ENCODE peak calls at places on chromosomes 1 and 21, in four cellular contexts. One of them, this sample, is unnamed.

GRCh38 chr1:223204424-223204823 is 61.4 kb upstream of the TLR5 start:
- DNase-seq in SK-N-SH: no peak
- DNase-seq in WTC11: no peak
- DNase-seq in HepG2: no peak
- DNase-seq in this sample: no peak

GRCh38 chr1:158509471-158510161 is 37.6 kb downstream of the OR10R2 start:
- DNase-seq in SK-N-SH: no peak
- DNase-seq in WTC11: no peak
- DNase-seq in HepG2: no peak
- DNase-seq in this sample: no peak

GRCh38 chr1:97499667-97500066 is 421.2 kb downstream of the DPYD start:
- DNase-seq in SK-N-SH: no peak
- DNase-seq in WTC11: no peak
- DNase-seq in HepG2: no peak
- DNase-seq in this sample: no peak

GRCh38 chr1:208842442-208842841 is 598.3 kb upstream of the PLXNA2 start:
- DNase-seq in SK-N-SH: no peak
- DNase-seq in WTC11: no peak
- DNase-seq in HepG2: no peak
- DNase-seq in this sample: no peak

GRCh38 chr1:154551474-154551873 is 7.0 kb downstream of the UBE2Q1 start:
- DNase-seq in SK-N-SH: no peak
- DNase-seq in WTC11: no peak
- DNase-seq in HepG2: no peak
- DNase-seq in this sample: no peak

GRCh38 chr21:43297989-43298388 is 128.9 kb downstream of the SIK1 start:
- DNase-seq in SK-N-SH: no peak
- DNase-seq in WTC11: no peak
- DNase-seq in HepG2: no peak
- DNase-seq in this sample: no peak

GRCh38 chr1:65235867-65236805 is 73.2 kb upstream of the DNAJC6 start:
- DNase-seq in SK-N-SH: peak
- DNase-seq in WTC11: no peak
- DNase-seq in HepG2: peak
- DNase-seq in this sample: peak

GRCh38 chr1:244456586-244456985 is 4.5 kb upstream of the CATSPERE start:
- DNase-seq in SK-N-SH: peak
- DNase-seq in WTC11: no peak
- DNase-seq in HepG2: no peak
- DNase-seq in this sample: peak

GRCh38 chr1:210263963-210264362 is 31.4 kb downstream of the SERTAD4 start:
- DNase-seq in SK-N-SH: no peak
- DNase-seq in WTC11: no peak
- DNase-seq in HepG2: no peak
- DNase-seq in this sample: no peak

GRCh38 chr1:172154571-172154970 is 265.9 kb upstream of the C1orf105 start:
- DNase-seq in SK-N-SH: no peak
- DNase-seq in WTC11: no peak
- DNase-seq in HepG2: no peak
- DNase-seq in this sample: no peak

GRCh38 chr1:163807331-163807730 is 485.6 kb downstream of the NUF2 start:
- DNase-seq in SK-N-SH: no peak
- DNase-seq in WTC11: no peak
- DNase-seq in HepG2: no peak
- DNase-seq in this sample: no peak

GRCh38 chr21:39258207-39258606 is 55.2 kb downstream of the BRWD1 start:
- DNase-seq in SK-N-SH: no peak
- DNase-seq in WTC11: no peak
- DNase-seq in HepG2: no peak
- DNase-seq in this sample: no peak

GRCh38 chr1:19373206-19374126 is 61.3 kb downstream of the SLC66A1 start:
- DNase-seq in SK-N-SH: no peak
- DNase-seq in WTC11: no peak
- DNase-seq in HepG2: no peak
- DNase-seq in this sample: no peak

GRCh38 chr1:2391034-2391384 is 345 bp downstream of the MORN1 start:
- DNase-seq in SK-N-SH: peak
- DNase-seq in WTC11: peak
- DNase-seq in HepG2: no peak
- DNase-seq in this sample: peak

GRCh38 chr1:22850681-22851080 is 122.0 kb downstream of the LACTBL1 start:
- DNase-seq in SK-N-SH: peak
- DNase-seq in WTC11: no peak
- DNase-seq in HepG2: no peak
- DNase-seq in this sample: no peak

GRCh38 chr1:179124866-179125265 is 43.0 kb downstream of the TOR3A start:
- DNase-seq in SK-N-SH: no peak
- DNase-seq in WTC11: no peak
- DNase-seq in HepG2: no peak
- DNase-seq in this sample: no peak

GRCh38 chr1:21937034-21937371 is at the start of gene HSPG2:
- DNase-seq in SK-N-SH: no peak
- DNase-seq in WTC11: no peak
- DNase-seq in HepG2: no peak
- DNase-seq in this sample: peak

GRCh38 chr21:45041351-45041805 is 33.0 kb upstream of the ADARB1 start:
- DNase-seq in SK-N-SH: no peak
- DNase-seq in WTC11: no peak
- DNase-seq in HepG2: no peak
- DNase-seq in this sample: no peak

GRCh38 chr1:33715195-33715811 is 148.6 kb upstream of the HMGB4 start:
- DNase-seq in SK-N-SH: no peak
- DNase-seq in WTC11: no peak
- DNase-seq in HepG2: no peak
- DNase-seq in this sample: no peak

GRCh38 chr1:202810615-202811295 is at the start of gene PCAT6:
- DNase-seq in SK-N-SH: peak
- DNase-seq in WTC11: peak
- DNase-seq in HepG2: peak
- DNase-seq in this sample: peak

GRCh38 chr1:6121651-6122370 is 58.3 kb downstream of the CHD5 start:
- DNase-seq in SK-N-SH: no peak
- DNase-seq in WTC11: peak
- DNase-seq in HepG2: no peak
- DNase-seq in this sample: no peak

GRCh38 chr1:197024460-197024859 is 42.6 kb downstream of the F13B start:
- DNase-seq in SK-N-SH: no peak
- DNase-seq in WTC11: no peak
- DNase-seq in HepG2: peak
- DNase-seq in this sample: no peak

GRCh38 chr21:46599251-46599572 is 5.7 kb downstream of the S100B start:
- DNase-seq in SK-N-SH: peak
- DNase-seq in WTC11: no peak
- DNase-seq in HepG2: peak
- DNase-seq in this sample: peak

GRCh38 chr1:202181586-202181985 is 12.0 kb upstream of the LGR6 start:
- DNase-seq in SK-N-SH: no peak
- DNase-seq in WTC11: no peak
- DNase-seq in HepG2: no peak
- DNase-seq in this sample: no peak

GRCh38 chr1:24921938-24922662 is 8.0 kb downstream of the RUNX3 start:
- DNase-seq in SK-N-SH: no peak
- DNase-seq in WTC11: no peak
- DNase-seq in HepG2: no peak
- DNase-seq in this sample: no peak

GRCh38 chr1:40307186-40307585 is 9.9 kb downstream of the COL9A2 start:
- DNase-seq in SK-N-SH: no peak
- DNase-seq in WTC11: no peak
- DNase-seq in HepG2: no peak
- DNase-seq in this sample: no peak

GRCh38 chr1:4394366-4394765 is 260.0 kb upstream of the AJAP1 start:
- DNase-seq in SK-N-SH: no peak
- DNase-seq in WTC11: no peak
- DNase-seq in HepG2: no peak
- DNase-seq in this sample: no peak
- TF ChIP-seq FOXJ3 in SK-N-SH: no peak
- TF ChIP-seq FOXJ3 in WTC11: no peak
- TF ChIP-seq FOXJ3 in HepG2: no peak
- TF ChIP-seq FOXJ3 in this sample: no peak

GRCh38 chr1:85460555-85461088 is 4.3 kb downstream of the DDAH1 start:
- DNase-seq in SK-N-SH: no peak
- DNase-seq in WTC11: no peak
- DNase-seq in HepG2: peak
- DNase-seq in this sample: no peak
- TF ChIP-seq FOXJ3 in SK-N-SH: no peak
- TF ChIP-seq FOXJ3 in WTC11: no peak
- TF ChIP-seq FOXJ3 in HepG2: peak
- TF ChIP-seq FOXJ3 in this sample: no peak

DNA sequence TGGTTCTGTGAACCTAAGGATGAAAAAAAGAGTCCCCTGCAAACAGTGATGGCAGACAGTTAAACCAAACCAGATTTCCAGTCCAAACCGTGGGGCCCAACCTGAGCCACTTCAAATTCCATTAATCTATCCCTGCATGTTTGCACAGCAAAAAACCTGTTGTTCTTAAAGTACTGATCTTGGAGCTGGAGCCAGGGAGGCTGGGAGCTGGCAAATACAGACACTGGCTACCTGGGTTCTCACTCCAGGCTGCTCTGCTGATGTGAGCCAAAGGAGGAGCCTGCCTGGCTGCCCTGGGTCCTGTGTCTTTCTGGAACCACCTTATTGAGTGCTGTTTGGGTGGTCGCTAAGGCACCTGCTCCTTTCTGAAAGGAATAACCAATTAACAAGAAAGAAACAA is 16.4 kb downstream of the LDLRAD1 start:
- DNase-seq in SK-N-SH: no peak
- DNase-seq in WTC11: no peak
- DNase-seq in HepG2: peak
- DNase-seq in this sample: no peak
- TF ChIP-seq FOXJ3 in SK-N-SH: no peak
- TF ChIP-seq FOXJ3 in WTC11: no peak
- TF ChIP-seq FOXJ3 in HepG2: no peak
- TF ChIP-seq FOXJ3 in this sample: no peak

GRCh38 chr1:151590961-151591360 is 20.9 kb upstream of the SNX27 start:
- DNase-seq in SK-N-SH: no peak
- DNase-seq in WTC11: no peak
- DNase-seq in HepG2: no peak
- DNase-seq in this sample: no peak

GRCh38 chr1:151596166-151596933 is 15.5 kb upstream of the SNX27 start:
- DNase-seq in SK-N-SH: peak
- DNase-seq in WTC11: no peak
- DNase-seq in HepG2: peak
- DNase-seq in this sample: peak

DNA sequence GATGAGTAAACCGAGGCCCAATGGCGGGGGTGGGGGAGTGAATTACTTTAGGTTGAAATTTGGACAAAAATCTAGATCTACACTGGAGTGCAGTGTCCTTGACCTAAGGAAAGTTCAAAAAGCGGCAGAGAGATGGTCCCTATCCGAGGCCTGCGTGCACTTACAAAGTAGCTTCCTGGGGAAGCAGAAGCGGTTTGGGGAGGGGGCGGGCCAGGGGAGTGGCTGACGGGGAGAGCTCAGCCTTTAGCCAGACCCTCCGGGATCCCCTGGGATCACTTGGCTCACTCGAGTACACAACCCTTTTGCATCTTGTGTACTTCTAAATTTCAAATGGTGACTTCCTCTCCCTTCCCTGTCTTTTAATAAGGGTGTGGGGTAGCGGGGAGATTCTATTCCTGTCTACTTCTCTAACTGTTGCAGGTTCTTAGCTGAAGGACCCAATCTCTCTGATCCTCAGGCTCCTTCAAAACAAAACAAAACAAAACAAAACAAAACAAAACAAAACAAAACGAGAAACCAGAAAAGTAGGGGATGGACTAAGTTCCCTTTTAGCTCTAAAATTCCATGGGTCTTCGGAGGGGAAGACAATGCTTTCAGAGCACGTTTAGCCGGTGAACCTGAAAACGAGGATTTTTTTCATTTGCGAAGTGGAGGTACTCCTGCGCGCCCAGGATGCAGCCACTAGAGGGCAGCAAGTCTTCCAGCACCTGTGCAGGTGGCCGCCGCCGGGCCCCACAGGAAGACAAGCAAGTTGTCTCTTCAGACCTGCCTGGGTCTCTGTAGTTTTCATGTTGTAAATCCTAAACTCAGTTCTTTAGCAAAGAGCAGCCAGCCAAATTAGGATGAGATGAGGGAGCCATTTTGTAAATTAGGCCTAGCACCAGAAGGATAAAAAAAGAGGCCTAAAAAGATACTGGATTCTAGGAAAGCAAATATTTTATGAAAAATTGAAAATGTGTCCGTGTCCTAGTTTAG is 17.9 kb upstream of the SNX27 start:
- DNase-seq in SK-N-SH: peak
- DNase-seq in WTC11: peak
- DNase-seq in HepG2: peak
- DNase-seq in this sample: peak
- TF ChIP-seq FOXJ3 in SK-N-SH: no peak
- TF ChIP-seq FOXJ3 in WTC11: no peak
- TF ChIP-seq FOXJ3 in HepG2: no peak
- TF ChIP-seq FOXJ3 in this sample: no peak

GRCh38 chr1:167263784-167264464 is 43.2 kb downstream of the POU2F1 start:
- DNase-seq in SK-N-SH: no peak
- DNase-seq in WTC11: no peak
- DNase-seq in HepG2: no peak
- DNase-seq in this sample: no peak
- TF ChIP-seq FOXJ3 in SK-N-SH: no peak
- TF ChIP-seq FOXJ3 in WTC11: no peak
- TF ChIP-seq FOXJ3 in HepG2: no peak
- TF ChIP-seq FOXJ3 in this sample: no peak

GRCh38 chr1:89954401-89954800 is 40.5 kb upstream of the ZNF326 start:
- DNase-seq in SK-N-SH: no peak
- DNase-seq in WTC11: no peak
- DNase-seq in HepG2: no peak
- DNase-seq in this sample: no peak

GRCh38 chr1:89952021-89952995 is 42.6 kb upstream of the ZNF326 start:
- DNase-seq in SK-N-SH: no peak
- DNase-seq in WTC11: no peak
- DNase-seq in HepG2: no peak
- DNase-seq in this sample: no peak

GRCh38 chr1:89953929-89954328 is 41.0 kb upstream of the ZNF326 start:
- DNase-seq in SK-N-SH: no peak
- DNase-seq in WTC11: no peak
- DNase-seq in HepG2: no peak
- DNase-seq in this sample: no peak

GRCh38 chr1:89955311-89955710 is 39.6 kb upstream of the ZNF326 start:
- DNase-seq in SK-N-SH: no peak
- DNase-seq in WTC11: no peak
- DNase-seq in HepG2: no peak
- DNase-seq in this sample: no peak

GRCh38 chr1:89953072-89953626 is 41.8 kb upstream of the ZNF326 start:
- DNase-seq in SK-N-SH: no peak
- DNase-seq in WTC11: peak
- DNase-seq in HepG2: peak
- DNase-seq in this sample: peak
- TF ChIP-seq FOXJ3 in SK-N-SH: no peak
- TF ChIP-seq FOXJ3 in WTC11: no peak
- TF ChIP-seq FOXJ3 in HepG2: no peak
- TF ChIP-seq FOXJ3 in this sample: no peak

GRCh38 chr1:94986783-94987182 is 59.9 kb upstream of the CNN3 start:
- DNase-seq in SK-N-SH: no peak
- DNase-seq in WTC11: no peak
- DNase-seq in HepG2: no peak
- DNase-seq in this sample: no peak
- TF ChIP-seq FOXJ3 in SK-N-SH: no peak
- TF ChIP-seq FOXJ3 in WTC11: no peak
- TF ChIP-seq FOXJ3 in HepG2: no peak
- TF ChIP-seq FOXJ3 in this sample: no peak

This sample was measured in K562.